ENCODE peak calls at places on chromosome 16, in eight cellular contexts. I is adrenal gland; S is CD8-positive, alpha-beta memory T cell; C is psoas muscle; A is tibial artery; P is HCT116; L is heart right ventricle; D is SJSA1. Y is an unnamed sample.

GRCh38 chr16:17369441-17369951 is 101.3 kb downstream of the XYLT1 start:
- DNase-seq in I (peak; percentile 79), S (peak; percentile 89), C (peak; percentile 66), A (peak; percentile 84), P (no peak), L (peak; percentile 46), D (no peak), Y (no peak)

GRCh38 chr16:14074544-14074943 is 3.4 kb downstream of the MRTFB start:
- DNase-seq in I (no peak), S (no peak), C (no peak), A (no peak), P (no peak), L (no peak), D (no peak), Y (no peak)

GRCh38 chr16:2799852-2800226 is 1.6 kb downstream of the PRSS41 start:
- DNase-seq in I (no peak), S (no peak), C (peak; percentile 12), A (no peak), P (no peak), L (no peak), D (no peak), Y (no peak)

GRCh38 chr16:64121473-64121872 is 1000.4 kb downstream of the CDH11 start:
- DNase-seq in I (no peak), S (no peak), C (no peak), A (no peak), P (no peak), L (no peak), D (no peak), Y (no peak)

GRCh38 chr16:2190002-2190658 is 6.3 kb downstream of the CASKIN1 start:
- DNase-seq in I (no peak), S (no peak), C (no peak), A (no peak), P (no peak), L (no peak), D (no peak), Y (no peak)

GRCh38 chr16:4846503-4846900 is 586 bp downstream of the GLYR1 start:
- DNase-seq in I (peak; percentile 90), S (no peak), C (peak; percentile 80), A (no peak), P (no peak), L (peak; percentile 63), D (peak; percentile 67), Y (peak; percentile 76)

GRCh38 chr16:85015481-85016177 is 4.3 kb upstream of the ZDHHC7 start:
- DNase-seq in I (no peak), S (no peak), C (peak; percentile 15), A (no peak), P (no peak), L (no peak), D (no peak), Y (no peak)

GRCh38 chr16:981695-982151 is at the start of gene SOX8:
- DNase-seq in I (no peak), S (no peak), C (no peak), A (no peak), P (no peak), L (no peak), D (no peak), Y (no peak)

GRCh38 chr16:82653550-82654511 is 27.1 kb downstream of the CDH13 start:
- DNase-seq in I (no peak), S (peak; percentile 56), C (no peak), A (no peak), P (peak; percentile 37), L (no peak), D (peak; percentile 99), Y (no peak)

GRCh38 chr16:67749436-67750078 is 30.4 kb upstream of the GFOD2 start:
- DNase-seq in I (no peak), S (no peak), C (no peak), A (no peak), P (no peak), L (no peak), D (no peak), Y (no peak)

GRCh38 chr16:65672960-65673359 is 551.1 kb upstream of the CDH11 start:
- DNase-seq in I (no peak), S (no peak), C (no peak), A (no peak), P (no peak), L (no peak), D (no peak), Y (no peak)

GRCh38 chr16:852451-853185 is 52.1 kb upstream of the GNG13 start:
- DNase-seq in I (no peak), S (no peak), C (peak; percentile 30), A (no peak), P (no peak), L (no peak), D (no peak), Y (peak; percentile 9)

GRCh38 chr16:71406316-71406715 is 35.5 kb downstream of the TLE7 start:
- DNase-seq in I (no peak), S (no peak), C (no peak), A (no peak), P (no peak), L (no peak), D (no peak), Y (no peak)

GRCh38 chr16:57676624-57677085 is 8.5 kb downstream of the ADGRG3 start:
- DNase-seq in I (no peak), S (no peak), C (no peak), A (no peak), P (no peak), L (no peak), D (no peak), Y (no peak)

GRCh38 chr16:75010427-75010826 is 11.6 kb downstream of the ZNRF1 start:
- DNase-seq in I (no peak), S (no peak), C (no peak), A (no peak), P (no peak), L (no peak), D (no peak), Y (no peak)

GRCh38 chr16:46857261-46857962 is 26.4 kb upstream of the C16orf87 start:
- DNase-seq in I (peak; percentile 69), S (no peak), C (peak; percentile 62), A (no peak), P (peak; percentile 26), L (no peak), D (peak; percentile 14), Y (peak; percentile 30)

GRCh38 chr16:46862555-46863447 is 21.4 kb upstream of the GPT2 start:
- DNase-seq in I (no peak), S (no peak), C (no peak), A (no peak), P (no peak), L (no peak), D (no peak), Y (no peak)

GRCh38 chr16:46858151-46858550 is 26.0 kb upstream of the GPT2 start:
- DNase-seq in I (no peak), S (no peak), C (no peak), A (no peak), P (no peak), L (no peak), D (no peak), Y (no peak)

GRCh38 chr16:46855389-46855788 is 24.4 kb upstream of the C16orf87 start:
- DNase-seq in I (no peak), S (no peak), C (no peak), A (no peak), P (no peak), L (no peak), D (no peak), Y (no peak)

GRCh38 chr16:46859719-46860152 is 24.4 kb upstream of the GPT2 start:
- DNase-seq in I (peak; percentile 78), S (no peak), C (no peak), A (no peak), P (peak; percentile 83), L (no peak), D (peak; percentile 74), Y (no peak)
- H3K4me3 ChIP-seq in I (no peak overlapping the region), S (no peak overlapping the region), C (no peak overlapping the region), A (no peak overlapping the region), P (peak overlapping the region; percentile 26), L (no peak overlapping the region), D (no peak overlapping the region), Y (no peak overlapping the region)

GRCh38 chr16:27368358-27368722 is 33.6 kb upstream of the IL21R start:
- DNase-seq in I (no peak), S (no peak), C (no peak), A (no peak), P (no peak), L (no peak), D (no peak), Y (no peak)

GRCh38 chr16:27373312-27373711 is 28.7 kb upstream of the IL21R start:
- DNase-seq in I (no peak), S (no peak), C (no peak), A (no peak), P (no peak), L (no peak), D (no peak), Y (no peak)

GRCh38 chr16:27369806-27370205 is 32.2 kb upstream of the IL21R start:
- DNase-seq in I (no peak), S (no peak), C (no peak), A (no peak), P (no peak), L (no peak), D (no peak), Y (no peak)

GRCh38 chr16:27367463-27368357 is 34.3 kb upstream of the IL21R start:
- DNase-seq in I (peak; percentile 85), S (peak; percentile 95), C (peak; percentile 85), A (peak; percentile 91), P (peak; percentile 63), L (peak; percentile 82), D (peak; percentile 26), Y (peak; percentile 71)

DNA sequence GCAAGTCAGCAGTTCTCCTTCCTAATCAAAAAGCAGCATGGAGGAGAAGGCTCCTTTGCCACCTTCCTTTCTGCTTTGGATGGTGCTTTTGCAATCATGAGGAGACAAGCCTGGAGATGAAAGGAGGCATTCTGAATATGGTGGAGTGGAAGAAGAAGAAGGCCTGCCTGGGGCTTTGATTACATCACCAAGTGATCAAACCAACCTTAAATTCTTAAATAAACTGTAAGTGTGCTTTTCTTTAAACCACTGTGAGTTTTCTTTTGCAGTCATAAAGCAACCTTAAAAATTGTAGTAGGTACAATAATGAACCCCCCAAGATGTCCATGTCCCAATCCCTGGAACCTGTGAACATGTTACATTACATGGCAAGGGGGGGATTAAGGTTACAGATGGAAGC is 31.7 kb upstream of the IL21R start:
- DNase-seq in I (no peak), S (no peak), C (no peak), A (no peak), P (no peak), L (no peak), D (no peak), Y (no peak)
- H3K4me1 ChIP-seq in I (no peaks in the 10 kb centered on the region), S (peaks cover 78% of the 10 kb centered on the region), C (no peaks in the 10 kb centered on the region), A (peaks cover 12% of the 10 kb centered on the region), P (peaks cover 22% of the 10 kb centered on the region), L (peaks cover 62% of the 10 kb centered on the region), D (peaks cover 9% of the 10 kb centered on the region), Y (no peaks in the 10 kb centered on the region)

GRCh38 chr16:88759976-88760350 is 25.1 kb downstream of the PIEZO1 start:
- DNase-seq in I (no peak), S (no peak), C (no peak), A (no peak), P (no peak), L (no peak), D (no peak), Y (no peak)
- H3K4me3 ChIP-seq in I (no peak overlapping the region), S (no peak overlapping the region), C (no peak overlapping the region), A (no peak overlapping the region), P (no peak overlapping the region), L (no peak overlapping the region), D (no peak overlapping the region), Y (no peak overlapping the region)

GRCh38 chr16:53945996-53946395 is 242.0 kb downstream of the FTO start:
- DNase-seq in I (no peak), S (no peak), C (no peak), A (no peak), P (peak; percentile 8), L (no peak), D (peak; percentile 28), Y (peak; percentile 18)
- H3K4me1 ChIP-seq in I (no peaks in the 10 kb centered on the region), S (no peaks in the 10 kb centered on the region), C (peaks cover 14% of the 10 kb centered on the region), A (peaks cover 13% of the 10 kb centered on the region), P (no peaks in the 10 kb centered on the region), L (peaks cover 16% of the 10 kb centered on the region), D (no peaks in the 10 kb centered on the region), Y (no peaks in the 10 kb centered on the region)